ENCODE peak calls at places on chromosomes 7 and 10, in six cellular contexts. E is H1, J is HepG2, M is GM12878, O is SK-N-SH, B is HCT116. P is an unnamed sample.

GRCh38 chr7:155998328-155998691 is 186.0 kb upstream of the SHH start:
- DNase-seq in J (no peak), M (no peak), B (no peak), E (no peak), O (no peak), P (no peak)

GRCh38 chr10:123930340-123931001 is 38.9 kb upstream of the CPXM2 start:
- DNase-seq in E (no peak), B (no peak), O (no peak), J (no peak), M (no peak), P (no peak)

GRCh38 chr7:149717481-149717880 is 55.9 kb downstream of the ZNF467 start:
- DNase-seq in E (peak; percentile 24), B (no peak), J (no peak), M (no peak), O (no peak), P (no peak)

GRCh38 chr7:34058791-34059550 is 153.6 kb downstream of the BMPER start:
- DNase-seq in O (no peak), E (no peak), M (no peak), B (no peak), J (no peak), P (no peak)

GRCh38 chr7:21256310-21256877 is 171.5 kb upstream of the SP4 start:
- DNase-seq in E (no peak), J (peak; percentile 31), M (no peak), B (peak; percentile 32), O (peak; percentile 9), P (no peak)

GRCh38 chr10:37576154-37576553 is 281.3 kb downstream of the ZNF248 start:
- DNase-seq in E (no peak), B (no peak), J (no peak), M (no peak), O (no peak), P (no peak)

GRCh38 chr7:45874408-45875131 is 1.7 kb upstream of the CCDC201 start:
- DNase-seq in B (no peak), J (peak; percentile 58), M (no peak), O (no peak), E (no peak), P (no peak)

GRCh38 chr10:73771722-73772279 is 10.0 kb upstream of the CHCHD1 start:
- DNase-seq in B (peak; percentile 48), J (peak; percentile 27), O (no peak), E (no peak), M (no peak), P (peak; percentile 32)

DNA sequence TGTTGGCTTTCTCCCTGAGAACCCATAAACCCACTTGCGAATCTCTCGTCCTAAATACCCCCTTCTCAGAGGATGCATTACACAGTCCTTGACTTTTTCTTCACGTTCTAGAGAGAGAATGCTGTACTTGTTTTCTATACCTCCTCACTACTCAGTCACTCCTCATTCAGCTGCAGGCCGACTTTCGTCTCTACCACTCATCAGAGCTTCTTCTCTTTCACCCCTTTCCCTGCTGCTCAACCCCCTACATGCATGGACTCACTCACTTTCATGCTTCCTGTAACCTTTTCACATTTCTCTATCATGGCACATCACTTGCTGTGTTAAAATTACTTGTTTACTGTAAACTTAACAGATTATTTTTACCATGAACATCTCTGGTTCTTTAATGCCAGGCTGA is 19.8 kb downstream of the MDFIC start:
- DNase-seq in B (no peak), E (no peak), O (no peak), J (no peak), M (no peak), P (no peak)
- H3K4me1 ChIP-seq in B (no peaks in the 10 kb centered on the region), E (peaks cover 5% of the 10 kb centered on the region), O (no peaks in the 10 kb centered on the region), J (no peaks in the 10 kb centered on the region), M (peaks cover 34% of the 10 kb centered on the region), P (no peaks in the 10 kb centered on the region)

DNA sequence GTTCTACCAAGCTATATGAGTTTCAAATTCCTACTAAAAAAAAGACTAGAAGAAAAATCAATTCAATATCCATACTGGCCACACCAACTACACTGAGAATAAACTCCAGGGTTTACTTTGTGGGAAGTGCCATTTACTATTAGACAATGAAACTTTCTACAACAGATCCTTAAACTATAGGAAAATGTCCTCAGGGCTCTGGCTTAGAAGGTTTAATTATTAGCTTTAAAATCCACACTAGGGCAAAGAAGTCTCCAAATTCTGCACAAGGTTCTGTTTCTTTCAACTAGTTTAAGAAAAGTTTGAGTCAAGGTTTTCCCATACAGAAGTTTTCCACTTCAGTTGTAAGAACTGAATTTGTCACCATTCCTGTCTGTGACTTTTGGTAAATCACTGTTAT is 231.7 kb upstream of the CCDC6 start:
- DNase-seq in M (no peak), E (no peak), J (no peak), B (no peak), O (no peak), P (no peak)
- H3K4me3 ChIP-seq in M (no peak overlapping the region), E (no peak overlapping the region), J (no peak overlapping the region), B (no peak overlapping the region), O (no peak overlapping the region), P (no peak overlapping the region)

GRCh38 chr7:135980665-135981180 is 3.6 kb upstream of the MTPN start:
- DNase-seq in B (no peak), M (peak; percentile 95), O (no peak), E (no peak), J (no peak), P (no peak)
- TF ChIP-seq YY1 in B (no peak), M (no peak), O (no peak), E (no peak), J (no peak), P (no peak)

GRCh38 chr10:24215193-24215592 is 6.3 kb downstream of the KIAA1217 start:
- DNase-seq in E (no peak), M (no peak), J (no peak), B (no peak), O (no peak), P (no peak)

GRCh38 chr10:24214762-24215161 is 5.8 kb downstream of the KIAA1217 start:
- DNase-seq in B (no peak), E (no peak), O (no peak), M (no peak), J (no peak), P (no peak)

GRCh38 chr10:24219963-24220362 is 11.0 kb downstream of the KIAA1217 start:
- DNase-seq in E (no peak), M (no peak), J (no peak), O (no peak), B (no peak), P (no peak)

GRCh38 chr10:24213881-24214280 is 4.9 kb downstream of the KIAA1217 start:
- DNase-seq in E (no peak), B (no peak), M (no peak), O (no peak), J (no peak), P (no peak)

GRCh38 chr10:24215603-24216002 is 6.7 kb downstream of the KIAA1217 start:
- DNase-seq in O (no peak), E (no peak), B (no peak), M (no peak), J (no peak), P (no peak)
- H3K4me1 ChIP-seq in O (peaks cover 2% of the 10 kb centered on the region), E (peaks cover 9% of the 10 kb centered on the region), B (no peaks in the 10 kb centered on the region), M (no peaks in the 10 kb centered on the region), J (peaks cover 51% of the 10 kb centered on the region), P (peaks cover 6% of the 10 kb centered on the region)

GRCh38 chr7:94395141-94396041 is 696 bp downstream of the COL1A2 start:
- DNase-seq in M (peak; percentile 12), B (peak; percentile 59), O (peak; percentile 76), E (peak; percentile 55), J (peak; percentile 63), P (peak; percentile 66)
- H3K4me3 ChIP-seq in M (no peak overlapping the region), B (no peak overlapping the region), O (no peak overlapping the region), E (peak overlapping the region; percentile 47), J (no peak overlapping the region), P (peak overlapping the region; percentile 64)

GRCh38 chr7:11846311-11846710 is 14.3 kb upstream of the THSD7A start:
- DNase-seq in E (no peak), J (no peak), M (no peak), B (no peak), O (no peak), P (no peak)
- TF ChIP-seq YY1 in E (no peak), J (no peak), M (no peak), B (no peak), O (no peak), P (no peak)

GRCh38 chr10:86512137-86512536 is 9.5 kb downstream of the WAPL start:
- DNase-seq in J (no peak), B (no peak), O (no peak), M (no peak), E (no peak), P (no peak)
- H3K4me1 ChIP-seq in J (peaks cover 50% of the 10 kb centered on the region), B (no peaks in the 10 kb centered on the region), O (peaks cover 8% of the 10 kb centered on the region), M (no peaks in the 10 kb centered on the region), E (no peaks in the 10 kb centered on the region), P (no peaks in the 10 kb centered on the region)

GRCh38 chr10:63115732-63116383 is 17.3 kb upstream of the NRBF2 start:
- DNase-seq in E (no peak), M (no peak), J (peak; percentile 67), O (no peak), B (no peak), P (no peak)
- H3K4me3 ChIP-seq in E (no peak overlapping the region), M (no peak overlapping the region), J (no peak overlapping the region), O (no peak overlapping the region), B (no peak overlapping the region), P (no peak overlapping the region)

DNA sequence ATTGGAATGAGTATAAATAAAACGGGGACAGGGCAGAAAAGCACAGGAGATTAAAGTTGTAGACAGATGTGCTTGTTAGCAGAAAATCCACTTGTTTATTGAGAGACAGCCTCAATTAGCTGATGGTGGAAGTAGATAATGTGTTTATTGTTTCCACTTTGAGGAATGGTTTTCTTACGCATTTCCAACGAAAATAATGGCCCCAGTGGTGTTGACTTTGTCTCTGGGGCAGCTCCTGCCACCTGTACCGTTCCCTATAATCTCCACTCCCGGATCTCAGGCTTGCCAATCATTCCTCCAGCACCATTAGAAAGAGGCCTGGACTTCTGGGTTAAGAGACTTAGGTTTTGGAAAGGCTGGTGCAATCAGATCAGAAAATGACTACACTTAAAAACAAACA is 638.7 kb downstream of the PARD3 start:
- DNase-seq in M (no peak), O (no peak), B (no peak), J (no peak), E (no peak), P (no peak)
- TF ChIP-seq YY1 in M (no peak), O (no peak), B (no peak), J (no peak), E (no peak), P (no peak)

DNA sequence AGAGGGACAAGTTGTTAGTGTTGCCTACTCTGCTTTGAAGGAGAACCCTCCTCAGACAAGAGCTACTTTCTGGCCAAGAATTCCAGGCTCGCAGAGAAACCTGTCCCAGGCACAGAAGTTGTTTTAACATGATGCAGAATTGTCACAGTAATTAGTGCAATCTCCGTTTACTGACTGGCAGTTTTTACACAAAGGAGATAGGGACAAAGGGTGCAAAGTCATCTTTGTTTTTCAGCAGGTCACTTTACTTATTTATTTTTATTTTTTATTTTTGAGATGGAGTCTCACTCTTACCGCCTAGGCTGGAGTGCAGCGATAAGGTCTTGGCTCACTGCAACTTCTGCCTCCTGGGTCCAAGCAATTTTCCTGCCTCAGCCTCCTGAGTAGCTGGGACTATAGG is 12.3 kb downstream of the TCF7L2 start:
- DNase-seq in O (no peak), B (no peak), E (no peak), J (no peak), M (no peak), P (no peak)
- H3K4me1 ChIP-seq in O (peaks cover 56% of the 10 kb centered on the region), B (peaks cover 89% of the 10 kb centered on the region), E (peaks cover 24% of the 10 kb centered on the region), J (peaks cover 74% of the 10 kb centered on the region), M (no peaks in the 10 kb centered on the region), P (peaks cover 4% of the 10 kb centered on the region)